ENCODE peak calls at places on chromosome 22, in four cellular contexts. C is central memory CD4-positive, alpha-beta T cell; R is stimulated activated CD8-positive, alpha-beta memory T cell treated with anti-CD3 and anti-CD28 coated beads, Interleukin-7, amount 100 ng/mL, for 1 hour; O is Daoy. A is an unnamed sample.

GRCh38 chr22:28594784-28595324 is 84.8 kb downstream of the TTC28 start:
- DNase-seq in C (peak; percentile 17), O (peak; percentile 21), R (no peak), A (peak; percentile 47)

GRCh38 chr22:42078469-42079318 is 806 bp upstream of the SMDT1 start:
- DNase-seq in C (no peak), O (no peak), R (no peak), A (no peak)

GRCh38 chr22:40396882-40397281 is 26.5 kb downstream of the SGSM3 start:
- DNase-seq in R (no peak), C (no peak), O (peak; percentile 60), A (no peak)

GRCh38 chr22:17269224-17269606 is 50.0 kb upstream of the ADA2 start:
- DNase-seq in C (no peak), O (no peak), R (no peak), A (no peak)

GRCh38 chr22:33894036-33894435 is 26.2 kb downstream of the LARGE1 start:
- DNase-seq in C (no peak), R (no peak), O (no peak), A (no peak)

GRCh38 chr22:41596776-41597634 is 7.4 kb upstream of the PMM1 start:
- DNase-seq in O (peak; percentile 65), C (peak; percentile 14), R (no peak), A (no peak)

GRCh38 chr22:50019316-50019715 is 6.8 kb upstream of the IL17REL start:
- DNase-seq in R (no peak), C (no peak), O (no peak), A (no peak)

GRCh38 chr22:48629631-48630443 is 1197.8 kb downstream of the BRD1 start:
- DNase-seq in O (no peak), C (no peak), R (no peak), A (no peak)

GRCh38 chr22:34416321-34416900 is 496.1 kb upstream of the LARGE1 start:
- DNase-seq in O (no peak), C (no peak), R (no peak), A (no peak)

GRCh38 chr22:22150457-22150856 is 94.1 kb upstream of the VPREB1 start:
- DNase-seq in O (no peak), R (no peak), C (no peak), A (no peak)

GRCh38 chr22:25402501-25403283 is 161.8 kb upstream of the GRK3 start:
- DNase-seq in O (peak; percentile 78), C (no peak), R (no peak), A (no peak)

GRCh38 chr22:40325315-40325714 is 21.0 kb upstream of the ADSL start:
- DNase-seq in C (peak; percentile 45), R (no peak), O (no peak), A (no peak)

GRCh38 chr22:20663941-20664593 is 109.8 kb upstream of the SERPIND1 start:
- DNase-seq in C (no peak), O (no peak), R (no peak), A (no peak)

GRCh38 chr22:49768961-49769690 is 58.5 kb downstream of the BRD1 start:
- DNase-seq in R (no peak), O (no peak), C (no peak), A (no peak)

GRCh38 chr22:36243996-36244395 is 4.7 kb upstream of the APOL2 start:
- DNase-seq in C (no peak), R (no peak), O (no peak), A (no peak)

GRCh38 chr22:19498154-19498865 is 18.6 kb downstream of the CDC45 start:
- DNase-seq in C (no peak), O (no peak), R (no peak), A (no peak)

GRCh38 chr22:38110863-38111852 is 674 bp upstream of the BAIAP2L2 start:
- DNase-seq in C (no peak), R (no peak), O (no peak), A (no peak)

GRCh38 chr22:29765905-29766631 is 739 bp downstream of the ZMAT5 start:
- DNase-seq in R (no peak), O (no peak), C (no peak), A (peak; percentile 46)

GRCh38 chr22:21450320-21450831 is 16.8 kb upstream of the TMEM191C start:
- DNase-seq in C (no peak), R (no peak), O (no peak), A (no peak)

GRCh38 chr22:41038732-41039131 is 53.7 kb upstream of the EP300 start:
- DNase-seq in C (no peak), R (no peak), O (no peak), A (no peak)

GRCh38 chr22:26777402-26777801 is 120.0 kb downstream of the MIAT start:
- DNase-seq in C (no peak), O (no peak), R (no peak), A (no peak)

GRCh38 chr22:29006346-29006745 is 55.3 kb downstream of the C22orf31 start:
- DNase-seq in R (no peak), O (no peak), C (no peak), A (no peak)

GRCh38 chr22:24965822-24966626 is 13.5 kb downstream of the KIAA1671 start:
- DNase-seq in O (no peak), C (no peak), R (no peak), A (no peak)

GRCh38 chr22:38027487-38027886 is 29.7 kb upstream of the PICK1 start:
- DNase-seq in C (no peak), R (no peak), O (no peak), A (no peak)

GRCh38 chr22:26464312-26464711 is 19.3 kb downstream of the HPS4 start:
- DNase-seq in R (no peak), O (no peak), C (no peak), A (no peak)

GRCh38 chr22:21663738-21664137 is 2.1 kb upstream of the PPIL2 start:
- DNase-seq in C (no peak), O (no peak), R (no peak), A (no peak)

GRCh38 chr22:26568207-26568706 is 21.7 kb downstream of the TPST2 start:
- DNase-seq in R (no peak), O (no peak), C (no peak), A (no peak)

GRCh38 chr22:50612715-50613221 is 12.2 kb downstream of the MAPK8IP2 start:
- DNase-seq in R (no peak), O (no peak), C (no peak), A (no peak)

GRCh38 chr22:45521178-45521577 is 18.5 kb downstream of the FBLN1 start:
- DNase-seq in C (no peak), O (no peak), R (no peak), A (no peak)

A was measured in CD4-positive, CD25-positive, alpha-beta regulatory T cell.